ENCODE peak calls at places on chromosome 6, in ten cellular contexts. One of them, this sample, is unnamed.
A peak's percentile ranks its signal among the peaks of the same experiment; 100 is the strongest.

GRCh38 chr6:18101873-18102272 is 20.6 kb downstream of the NHLRC1 start:
- DNase-seq in K562: no peak
- DNase-seq in GM23338: no peak
- DNase-seq in HL-60: no peak
- DNase-seq in HCT116: no peak
- DNase-seq in stomach: no peak
- DNase-seq in transverse colon: no peak
- DNase-seq in Panc1: no peak
- DNase-seq in SK-N-SH: no peak
- DNase-seq in SK-N-MC: no peak
- DNase-seq in this sample: no peak

GRCh38 chr6:108009894-108010293 is 51.9 kb upstream of the SEC63 start:
- DNase-seq in K562: no peak
- DNase-seq in GM23338: no peak
- DNase-seq in HL-60: no peak
- DNase-seq in HCT116: no peak
- DNase-seq in stomach: no peak
- DNase-seq in transverse colon: no peak
- DNase-seq in Panc1: no peak
- DNase-seq in SK-N-SH: no peak
- DNase-seq in SK-N-MC: no peak
- DNase-seq in this sample: no peak

GRCh38 chr6:96460052-96460700 is 61.4 kb upstream of the UFL1 start:
- DNase-seq in K562: no peak
- DNase-seq in GM23338: no peak
- DNase-seq in HL-60: no peak
- DNase-seq in HCT116: no peak
- DNase-seq in stomach: no peak
- DNase-seq in transverse colon: no peak
- DNase-seq in Panc1: no peak
- DNase-seq in SK-N-SH: no peak
- DNase-seq in SK-N-MC: no peak
- DNase-seq in this sample: no peak

GRCh38 chr6:80145509-80145908 is 39.0 kb downstream of the BCKDHB start:
- DNase-seq in K562: no peak
- DNase-seq in GM23338: no peak
- DNase-seq in HL-60: no peak
- DNase-seq in HCT116: no peak
- DNase-seq in stomach: no peak
- DNase-seq in transverse colon: no peak
- DNase-seq in Panc1: no peak
- DNase-seq in SK-N-SH: no peak
- DNase-seq in SK-N-MC: no peak
- DNase-seq in this sample: no peak

GRCh38 chr6:123808556-123808955 is 4.9 kb downstream of the NKAIN2 start:
- DNase-seq in K562: no peak
- DNase-seq in GM23338: peak; percentile 18
- DNase-seq in HL-60: no peak
- DNase-seq in HCT116: no peak
- DNase-seq in stomach: no peak
- DNase-seq in transverse colon: no peak
- DNase-seq in Panc1: no peak
- DNase-seq in SK-N-SH: no peak
- DNase-seq in SK-N-MC: no peak
- DNase-seq in this sample: no peak

GRCh38 chr6:170177383-170178265 is 113.3 kb downstream of the DLL1 start:
- DNase-seq in K562: no peak
- DNase-seq in GM23338: no peak
- DNase-seq in HL-60: no peak
- DNase-seq in HCT116: no peak
- DNase-seq in stomach: peak; percentile 55
- DNase-seq in transverse colon: no peak
- DNase-seq in Panc1: no peak
- DNase-seq in SK-N-SH: peak; percentile 42
- DNase-seq in SK-N-MC: no peak
- DNase-seq in this sample: peak; percentile 14

GRCh38 chr6:157714153-157714490 is 108.9 kb upstream of the SNX9 start:
- DNase-seq in K562: no peak
- DNase-seq in GM23338: no peak
- DNase-seq in HL-60: no peak
- DNase-seq in HCT116: no peak
- DNase-seq in stomach: no peak
- DNase-seq in transverse colon: no peak
- DNase-seq in Panc1: no peak
- DNase-seq in SK-N-SH: no peak
- DNase-seq in SK-N-MC: no peak
- DNase-seq in this sample: no peak

GRCh38 chr6:83430606-83431544 is at the start of gene ME1:
- DNase-seq in K562: peak; percentile 93
- DNase-seq in GM23338: peak; percentile 79
- DNase-seq in HL-60: peak; percentile 85
- DNase-seq in HCT116: peak; percentile 38
- DNase-seq in stomach: peak; percentile 71
- DNase-seq in transverse colon: peak; percentile 84
- DNase-seq in Panc1: no peak
- DNase-seq in SK-N-SH: peak; percentile 90
- DNase-seq in SK-N-MC: no peak
- DNase-seq in this sample: peak; percentile 63

GRCh38 chr6:393391-394221 is 2.1 kb downstream of the IRF4 start:
- DNase-seq in K562: no peak
- DNase-seq in GM23338: peak; percentile 58
- DNase-seq in HL-60: no peak
- DNase-seq in HCT116: no peak
- DNase-seq in stomach: no peak
- DNase-seq in transverse colon: no peak
- DNase-seq in Panc1: no peak
- DNase-seq in SK-N-SH: no peak
- DNase-seq in SK-N-MC: no peak
- DNase-seq in this sample: no peak

GRCh38 chr6:392441-393390 is 1.2 kb downstream of the IRF4 start:
- DNase-seq in K562: no peak
- DNase-seq in GM23338: peak; percentile 48
- DNase-seq in HL-60: no peak
- DNase-seq in HCT116: no peak
- DNase-seq in stomach: no peak
- DNase-seq in transverse colon: no peak
- DNase-seq in Panc1: no peak
- DNase-seq in SK-N-SH: no peak
- DNase-seq in SK-N-MC: no peak
- DNase-seq in this sample: no peak

GRCh38 chr6:396126-396520 is 4.6 kb downstream of the IRF4 start:
- DNase-seq in K562: no peak
- DNase-seq in GM23338: no peak
- DNase-seq in HL-60: no peak
- DNase-seq in HCT116: no peak
- DNase-seq in stomach: no peak
- DNase-seq in transverse colon: no peak
- DNase-seq in Panc1: no peak
- DNase-seq in SK-N-SH: no peak
- DNase-seq in SK-N-MC: no peak
- DNase-seq in this sample: no peak

GRCh38 chr6:395432-396125 is 4.0 kb downstream of the IRF4 start:
- DNase-seq in K562: no peak
- DNase-seq in GM23338: no peak
- DNase-seq in HL-60: no peak
- DNase-seq in HCT116: no peak
- DNase-seq in stomach: no peak
- DNase-seq in transverse colon: no peak
- DNase-seq in Panc1: no peak
- DNase-seq in SK-N-SH: no peak
- DNase-seq in SK-N-MC: no peak
- DNase-seq in this sample: no peak

GRCh38 chr6:394641-395289 is 3.2 kb downstream of the IRF4 start:
- DNase-seq in K562: no peak
- DNase-seq in GM23338: no peak
- DNase-seq in HL-60: no peak
- DNase-seq in HCT116: no peak
- DNase-seq in stomach: no peak
- DNase-seq in transverse colon: no peak
- DNase-seq in Panc1: no peak
- DNase-seq in SK-N-SH: no peak
- DNase-seq in SK-N-MC: no peak
- DNase-seq in this sample: no peak
- H3K4me3 ChIP-seq in K562: no peak overlapping the region
- H3K4me3 ChIP-seq in GM23338: no peak overlapping the region
- H3K4me3 ChIP-seq in HL-60: no peak overlapping the region
- H3K4me3 ChIP-seq in HCT116: no peak overlapping the region
- H3K4me3 ChIP-seq in stomach: no peak overlapping the region
- H3K4me3 ChIP-seq in transverse colon: no peak overlapping the region
- H3K4me3 ChIP-seq in Panc1: no peak overlapping the region
- H3K4me3 ChIP-seq in SK-N-SH: no peak overlapping the region
- H3K4me3 ChIP-seq in SK-N-MC: no peak overlapping the region
- H3K4me3 ChIP-seq in this sample: no peak overlapping the region

GRCh38 chr6:166578536-166579233 is 7.8 kb downstream of the RAMACL start:
- DNase-seq in K562: no peak
- DNase-seq in GM23338: no peak
- DNase-seq in HL-60: no peak
- DNase-seq in HCT116: no peak
- DNase-seq in stomach: no peak
- DNase-seq in transverse colon: no peak
- DNase-seq in Panc1: no peak
- DNase-seq in SK-N-SH: no peak
- DNase-seq in SK-N-MC: no peak
- DNase-seq in this sample: no peak

GRCh38 chr6:166572370-166573261 is 13.9 kb downstream of the RAMACL start:
- DNase-seq in K562: no peak
- DNase-seq in GM23338: peak; percentile 78
- DNase-seq in HL-60: no peak
- DNase-seq in HCT116: no peak
- DNase-seq in stomach: no peak
- DNase-seq in transverse colon: no peak
- DNase-seq in Panc1: no peak
- DNase-seq in SK-N-SH: peak; percentile 50
- DNase-seq in SK-N-MC: no peak
- DNase-seq in this sample: no peak

GRCh38 chr6:166573456-166574216 is 12.8 kb downstream of the RAMACL start:
- DNase-seq in K562: no peak
- DNase-seq in GM23338: no peak
- DNase-seq in HL-60: no peak
- DNase-seq in HCT116: no peak
- DNase-seq in stomach: no peak
- DNase-seq in transverse colon: no peak
- DNase-seq in Panc1: no peak
- DNase-seq in SK-N-SH: no peak
- DNase-seq in SK-N-MC: no peak
- DNase-seq in this sample: no peak

GRCh38 chr6:166579234-166579575 is 7.3 kb downstream of the RAMACL start:
- DNase-seq in K562: no peak
- DNase-seq in GM23338: no peak
- DNase-seq in HL-60: no peak
- DNase-seq in HCT116: no peak
- DNase-seq in stomach: no peak
- DNase-seq in transverse colon: no peak
- DNase-seq in Panc1: no peak
- DNase-seq in SK-N-SH: no peak
- DNase-seq in SK-N-MC: no peak
- DNase-seq in this sample: no peak

DNA sequence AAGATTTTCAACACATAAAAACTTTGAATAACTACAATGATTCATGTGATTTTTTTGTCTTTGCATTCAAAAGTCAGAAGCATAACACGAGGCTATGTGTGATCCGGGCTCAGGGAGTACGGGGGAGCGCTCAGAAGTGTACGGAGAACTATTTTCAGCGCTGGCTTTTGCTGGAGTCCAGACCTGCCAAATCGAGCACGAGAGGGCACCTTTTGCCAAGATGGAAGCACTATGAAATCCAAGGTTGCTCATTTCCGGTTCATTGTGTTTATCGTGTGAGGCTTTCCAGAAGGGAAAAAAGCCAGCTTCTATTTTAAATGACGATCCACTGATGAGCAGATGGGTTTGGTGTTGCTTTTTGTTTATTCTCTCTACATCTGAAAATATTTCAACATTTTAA is 11.3 kb downstream of the RAMACL start:
- DNase-seq in K562: no peak
- DNase-seq in GM23338: no peak
- DNase-seq in HL-60: no peak
- DNase-seq in HCT116: no peak
- DNase-seq in stomach: no peak
- DNase-seq in transverse colon: no peak
- DNase-seq in Panc1: no peak
- DNase-seq in SK-N-SH: no peak
- DNase-seq in SK-N-MC: no peak
- DNase-seq in this sample: no peak
- TF ChIP-seq POLR2AphosphoS5 in K562: no peak
- TF ChIP-seq POLR2AphosphoS5 in GM23338: no peak
- TF ChIP-seq POLR2AphosphoS5 in HL-60: no peak
- TF ChIP-seq POLR2AphosphoS5 in HCT116: no peak
- TF ChIP-seq POLR2AphosphoS5 in stomach: peak; percentile 23
- TF ChIP-seq POLR2AphosphoS5 in transverse colon: peak; percentile 14
- TF ChIP-seq POLR2AphosphoS5 in Panc1: no peak
- TF ChIP-seq POLR2AphosphoS5 in SK-N-SH: no peak
- TF ChIP-seq POLR2AphosphoS5 in SK-N-MC: no peak
- TF ChIP-seq POLR2AphosphoS5 in this sample: no peak

DNA sequence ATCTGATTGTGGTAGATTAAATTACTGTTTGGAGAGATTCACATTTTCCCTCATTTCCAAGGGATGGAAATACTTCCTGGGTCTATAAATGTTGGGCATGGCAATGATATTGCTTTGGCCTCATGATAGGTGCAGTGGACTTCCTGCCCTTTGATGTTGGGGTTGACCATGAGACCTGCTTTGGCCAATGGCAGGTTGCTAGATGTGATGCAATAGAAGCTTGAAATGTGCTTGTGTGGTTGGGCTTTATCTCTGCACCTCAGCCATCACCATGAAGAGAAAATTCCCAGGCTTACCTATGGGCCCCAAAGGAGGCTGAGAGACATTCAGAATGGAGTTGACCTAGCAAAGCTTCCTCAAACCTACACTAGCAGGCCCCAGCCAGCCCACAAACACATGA is 69.4 kb downstream of the SLC22A3 start:
- DNase-seq in K562: no peak
- DNase-seq in GM23338: no peak
- DNase-seq in HL-60: no peak
- DNase-seq in HCT116: no peak
- DNase-seq in stomach: no peak
- DNase-seq in transverse colon: no peak
- DNase-seq in Panc1: no peak
- DNase-seq in SK-N-SH: no peak
- DNase-seq in SK-N-MC: no peak
- DNase-seq in this sample: no peak
- H3K4me3 ChIP-seq in K562: no peak overlapping the region
- H3K4me3 ChIP-seq in GM23338: no peak overlapping the region
- H3K4me3 ChIP-seq in HL-60: no peak overlapping the region
- H3K4me3 ChIP-seq in HCT116: no peak overlapping the region
- H3K4me3 ChIP-seq in stomach: no peak overlapping the region
- H3K4me3 ChIP-seq in transverse colon: no peak overlapping the region
- H3K4me3 ChIP-seq in Panc1: no peak overlapping the region
- H3K4me3 ChIP-seq in SK-N-SH: no peak overlapping the region
- H3K4me3 ChIP-seq in SK-N-MC: no peak overlapping the region
- H3K4me3 ChIP-seq in this sample: no peak overlapping the region

DNA sequence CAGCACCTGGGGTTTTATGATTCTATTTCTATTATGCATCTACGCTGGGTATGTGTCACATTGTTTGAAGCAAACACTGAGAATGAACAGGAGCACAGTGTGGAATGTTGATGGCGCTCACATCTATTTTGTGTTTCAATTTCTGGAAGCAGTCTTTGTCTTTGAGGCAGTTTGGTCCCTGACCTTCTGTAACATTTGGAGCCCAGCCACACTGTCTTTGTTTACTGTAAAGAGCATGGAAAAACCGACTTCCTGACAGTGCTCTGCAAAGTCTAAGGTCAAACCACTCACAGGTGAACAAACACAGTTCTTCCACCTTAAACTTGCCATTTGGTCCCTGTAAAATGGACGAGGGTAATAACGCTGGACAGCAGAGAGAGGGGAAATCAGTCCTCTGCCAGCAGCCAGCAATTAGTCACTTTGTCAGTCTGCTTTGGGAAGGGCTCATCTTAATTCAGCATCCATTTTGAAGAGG is 155.5 kb downstream of the PRL start:
- DNase-seq in K562: no peak
- DNase-seq in GM23338: no peak
- DNase-seq in HL-60: no peak
- DNase-seq in HCT116: no peak
- DNase-seq in stomach: no peak
- DNase-seq in transverse colon: no peak
- DNase-seq in Panc1: peak; percentile 67
- DNase-seq in SK-N-SH: no peak
- DNase-seq in SK-N-MC: no peak
- DNase-seq in this sample: no peak
- TF ChIP-seq POLR2AphosphoS5 in K562: no peak
- TF ChIP-seq POLR2AphosphoS5 in GM23338: no peak
- TF ChIP-seq POLR2AphosphoS5 in HL-60: no peak
- TF ChIP-seq POLR2AphosphoS5 in HCT116: no peak
- TF ChIP-seq POLR2AphosphoS5 in stomach: no peak
- TF ChIP-seq POLR2AphosphoS5 in transverse colon: peak; percentile 18
- TF ChIP-seq POLR2AphosphoS5 in Panc1: peak; percentile 95
- TF ChIP-seq POLR2AphosphoS5 in SK-N-SH: no peak
- TF ChIP-seq POLR2AphosphoS5 in SK-N-MC: no peak
- TF ChIP-seq POLR2AphosphoS5 in this sample: no peak

This sample was measured in prostate gland.